ENCODE peak calls at places on chromosomes 12 and 14, in nine cellular contexts. T is activated CD8-positive, alpha-beta memory T cell treated with anti-CD3 and anti-CD28 coated beads for 24 hours; I is choroid plexus epithelial cell; W is NCI-H2081; A is stimulated activated CD4-positive, alpha-beta T cell treated with anti-CD3 and anti-CD28 coated beads, Interleukin-1b, Interleukin-23, amount 100 ng/mL, for 24 hours; Y is RPMI7951; E is HFFc6; S is mammary epithelial cell; G is RWPE1. N is an unnamed sample.
A peak's percentile ranks its signal among the peaks of the same experiment; 100 is the strongest.

GRCh38 chr14:100747736-100748135 is 21.0 kb downstream of the DLK1 start:
- DNase-seq in I (no peak), A (no peak), S (no peak), W (no peak), Y (no peak), G (no peak), T (no peak), E (no peak), N (no peak)

GRCh38 chr14:24037658-24038037 is 14.2 kb upstream of the CARMIL3 start:
- DNase-seq in Y (peak; percentile 42), W (no peak), T (no peak), I (no peak), A (no peak), G (no peak), E (no peak), S (no peak), N (no peak)

GRCh38 chr12:57832966-57833365 is 13.6 kb downstream of the CTDSP2 start:
- DNase-seq in S (no peak), T (no peak), E (no peak), A (no peak), W (no peak), G (no peak), I (peak; percentile 37), Y (peak; percentile 48), N (no peak)

GRCh38 chr14:74567646-74568379 is 44.2 kb downstream of the LTBP2 start:
- DNase-seq in T (no peak), I (no peak), Y (no peak), G (no peak), A (no peak), W (no peak), S (peak; percentile 59), E (no peak), N (no peak)

GRCh38 chr12:82672811-82673495 is 13.8 kb upstream of the TMTC2 start:
- DNase-seq in I (peak; percentile 24), S (no peak), A (no peak), G (no peak), Y (no peak), W (no peak), T (no peak), E (no peak), N (no peak)

GRCh38 chr14:94127330-94127729 is 2.1 kb downstream of the IFI27L2 start:
- DNase-seq in I (no peak), W (no peak), G (no peak), E (no peak), A (no peak), Y (no peak), S (no peak), T (peak; percentile 45), N (no peak)

GRCh38 chr12:112824701-112825100 is 33.2 kb downstream of the RPH3A start:
- DNase-seq in T (no peak), I (no peak), A (no peak), W (no peak), G (no peak), E (no peak), S (no peak), Y (no peak), N (no peak)

GRCh38 chr14:29444216-29444615 is 483.4 kb downstream of the PRKD1 start:
- DNase-seq in S (no peak), I (no peak), G (no peak), W (no peak), E (no peak), A (no peak), T (no peak), Y (no peak), N (no peak)

GRCh38 chr14:24802236-24802635 is 168.2 kb upstream of the GZMB start:
- DNase-seq in E (no peak), S (no peak), G (no peak), T (no peak), W (no peak), Y (no peak), I (no peak), A (no peak), N (no peak)

N was measured in stimulated activated naive B cell treated with anti-CD40 and anti-IgM and Interleukin-4, amounts not matched to agents 10 μg/mL and 1 μg/mL and 100 μg/mL, for 72 hours.